ENCODE peak calls at places on chromosomes 6 and 20, in ten cellular contexts. V is pancreas; S is GM23338; H is activated T-cell treated with anti-CD3 and anti-CD28 coated beads for 1 hour; I is AG20443; P is Right ventricle myocardium superior; M is NCI-H2029 treated with DMSO at 0.1 percent for 48 hours; Y is non-pigmented ciliary epithelial cell; W is stimulated activated CD4-positive, alpha-beta T cell treated with anti-CD3 and anti-CD28 coated beads, Interleukin-4, amount 100 ng/mL, for 1 hour; R is GM12865. O is an unnamed sample.
A peak's percentile ranks its signal among the peaks of the same experiment; 100 is the strongest.

GRCh38 chr6:95280690-95281273 is 296.6 kb upstream of the MANEA start:
- DNase-seq in P (no peak), I (peak; percentile 4), R (peak; percentile 39), V (no peak), H (no peak), M (no peak), S (peak; percentile 82), W (no peak), Y (no peak), O (no peak)

GRCh38 chr6:50185006-50185405 is 135.3 kb upstream of the DEFB112 start:
- DNase-seq in M (no peak), S (peak; percentile 76), V (no peak), H (no peak), R (peak; percentile 24), P (no peak), I (no peak), Y (no peak), W (no peak), O (no peak)

GRCh38 chr6:111601875-111602274 is 3.8 kb downstream of the TRAF3IP2 start:
- DNase-seq in R (no peak), V (no peak), Y (no peak), S (no peak), I (peak; percentile 55), H (no peak), W (no peak), M (no peak), P (no peak), O (no peak)

GRCh38 chr6:75196051-75196743 is 9.7 kb downstream of the COL12A1 start:
- DNase-seq in P (no peak), I (no peak), S (no peak), Y (no peak), R (no peak), H (no peak), W (no peak), M (no peak), V (no peak), O (no peak)

GRCh38 chr6:137872071-137872470 is 5.0 kb downstream of the TNFAIP3 start:
- DNase-seq in V (no peak), H (no peak), Y (no peak), R (no peak), S (no peak), I (no peak), W (no peak), M (no peak), P (no peak), O (no peak)

GRCh38 chr20:22744341-22745193 is 160.2 kb upstream of the FOXA2 start:
- DNase-seq in S (no peak), R (no peak), P (no peak), V (no peak), I (no peak), M (no peak), H (no peak), W (no peak), Y (no peak), O (no peak)

GRCh38 chr6:73636048-73636447 is 17.7 kb downstream of the SLC17A5 start:
- DNase-seq in S (no peak), V (no peak), H (no peak), I (peak; percentile 14), M (no peak), W (no peak), Y (no peak), P (no peak), R (no peak), O (no peak)

GRCh38 chr6:150243620-150244314 is 100.9 kb downstream of the PPP1R14C start:
- DNase-seq in H (no peak), W (no peak), V (no peak), P (no peak), S (no peak), M (no peak), I (peak; percentile 57), R (no peak), Y (no peak), O (no peak)

GRCh38 chr20:22579119-22579427 is 5.3 kb downstream of the FOXA2 start:
- DNase-seq in W (no peak), I (no peak), R (no peak), M (no peak), P (no peak), H (no peak), Y (no peak), V (peak; percentile 68), S (peak; percentile 96), O (no peak)

GRCh38 chr20:24742989-24743388 is 206.1 kb upstream of the CST7 start:
- DNase-seq in W (no peak), V (no peak), I (no peak), M (no peak), R (no peak), P (no peak), S (no peak), H (no peak), Y (no peak), O (no peak)

GRCh38 chr6:14921170-14921569 is 324.7 kb upstream of the JARID2 start:
- DNase-seq in V (no peak), I (no peak), M (peak; percentile 60), R (no peak), S (peak; percentile 20), Y (no peak), H (no peak), W (no peak), P (peak; percentile 87), O (no peak)

GRCh38 chr6:113385020-113385431 is 472.1 kb upstream of the MARCKS start:
- DNase-seq in W (no peak), H (no peak), S (no peak), Y (peak; percentile 36), I (no peak), R (no peak), V (no peak), P (no peak), M (no peak), O (no peak)

GRCh38 chr6:142523485-142523884 is 221.7 kb downstream of the ADGRG6 start:
- DNase-seq in H (no peak), V (no peak), Y (no peak), W (no peak), P (no peak), S (no peak), R (no peak), I (no peak), M (peak; percentile 0), O (no peak)

GRCh38 chr20:45047581-45048119 is 53.3 kb downstream of the KCNS1 start:
- DNase-seq in M (peak; percentile 17), V (no peak), R (no peak), S (no peak), I (no peak), W (no peak), P (no peak), H (no peak), Y (no peak), O (no peak)

GRCh38 chr20:45407783-45408645 is at the start of gene DBNDD2:
- DNase-seq in W (no peak), I (no peak), H (no peak), M (no peak), P (peak; percentile 63), S (no peak), V (no peak), Y (no peak), R (no peak), O (peak; percentile 36)

GRCh38 chr6:83870649-83871048 is 11.2 kb downstream of the CYB5R4 start:
- DNase-seq in P (no peak), W (no peak), S (no peak), H (no peak), Y (no peak), R (no peak), I (no peak), M (no peak), V (no peak), O (no peak)

GRCh38 chr6:71194730-71195129 is 93.9 kb upstream of the OGFRL1 start:
- DNase-seq in Y (peak; percentile 69), H (no peak), P (no peak), M (no peak), S (no peak), W (no peak), V (no peak), R (no peak), I (peak; percentile 76), O (no peak)

GRCh38 chr6:78615430-78615904 is 251.9 kb upstream of the IRAK1BP1 start:
- DNase-seq in R (peak; percentile 63), V (no peak), S (no peak), I (no peak), Y (no peak), P (no peak), M (no peak), W (no peak), H (no peak), O (no peak)

O was measured in CD8-positive, alpha-beta T cell.